ENCODE peak calls at places on chromosomes 6 and 20, in seven cellular contexts. U is small intestine, G is heart left ventricle, A is GM12878, S is PC-3, E is left ventricle myocardium inferior, M is SJSA1. Z is an unnamed sample.

GRCh38 chr20:16215056-16215455 is 358.2 kb downstream of the KIF16B start:
- DNase-seq in G (no peak), U (no peak), S (no peak), A (no peak), E (no peak), M (no peak), Z (no peak)

GRCh38 chr6:74607468-74607867 is 598.4 kb downstream of the COL12A1 start:
- DNase-seq in S (no peak), M (no peak), U (no peak), E (no peak), G (no peak), A (no peak), Z (no peak)

GRCh38 chr6:8170245-8170644 is 67.9 kb upstream of the EEF1E1 start:
- DNase-seq in U (no peak), E (no peak), G (no peak), M (no peak), S (peak; percentile 10), A (no peak), Z (no peak)

GRCh38 chr6:87759491-87760010 is 57.5 kb upstream of the AKIRIN2 start:
- DNase-seq in E (no peak), S (no peak), G (no peak), M (no peak), A (no peak), U (no peak), Z (no peak)

GRCh38 chr20:21504323-21504722 is 9.5 kb downstream of the NKX2-2 start:
- DNase-seq in G (no peak), U (no peak), A (no peak), M (no peak), E (no peak), S (no peak), Z (no peak)

GRCh38 chr6:45984347-45984746 is 31.3 kb downstream of the CLIC5 start:
- DNase-seq in A (no peak), G (no peak), S (no peak), M (no peak), U (no peak), E (no peak), Z (no peak)

GRCh38 chr6:33313105-33313708 is 671 bp downstream of the TAPBP start:
- DNase-seq in U (peak; percentile 47), A (no peak), G (peak; percentile 63), S (no peak), M (no peak), E (peak; percentile 62), Z (peak; percentile 82)

GRCh38 chr6:44667668-44668390 is 280.3 kb downstream of the CDC5L start:
- DNase-seq in A (no peak), M (peak; percentile 87), S (peak; percentile 34), G (no peak), E (no peak), U (peak; percentile 43), Z (no peak)

GRCh38 chr6:11085758-11086435 is 7.7 kb upstream of the SMIM13 start:
- DNase-seq in G (no peak), M (peak; percentile 4), E (no peak), S (no peak), A (no peak), U (no peak), Z (no peak)

GRCh38 chr20:2658414-2659354 is 5.3 kb downstream of the IDH3B start:
- DNase-seq in G (no peak), E (no peak), A (no peak), S (peak; percentile 36), M (no peak), U (no peak), Z (no peak)

GRCh38 chr20:8305449-8305978 is 173.4 kb downstream of the PLCB1 start:
- DNase-seq in E (peak; percentile 15), G (no peak), M (peak; percentile 43), A (peak; percentile 30), U (peak; percentile 79), S (peak; percentile 81), Z (peak; percentile 47)

GRCh38 chr6:64221776-64222175 is 586.2 kb downstream of the PHF3 start:
- DNase-seq in S (no peak), E (no peak), A (no peak), M (no peak), G (no peak), U (no peak), Z (no peak)

GRCh38 chr6:137105375-137105774 is 60.6 kb upstream of the IL20RA start:
- DNase-seq in M (no peak), S (no peak), U (peak; percentile 32), A (no peak), E (no peak), G (no peak), Z (no peak)

GRCh38 chr6:137104926-137105325 is 60.2 kb upstream of the IL20RA start:
- DNase-seq in M (no peak), U (no peak), G (no peak), S (no peak), A (no peak), E (no peak), Z (no peak)

GRCh38 chr6:137107767-137108105 is 63.0 kb upstream of the IL20RA start:
- DNase-seq in E (no peak), A (no peak), S (no peak), M (no peak), U (no peak), G (no peak), Z (no peak)

GRCh38 chr6:137102851-137103492 is 58.2 kb upstream of the IL20RA start:
- DNase-seq in U (no peak), G (no peak), S (no peak), M (no peak), E (no peak), A (peak; percentile 100), Z (no peak)

DNA sequence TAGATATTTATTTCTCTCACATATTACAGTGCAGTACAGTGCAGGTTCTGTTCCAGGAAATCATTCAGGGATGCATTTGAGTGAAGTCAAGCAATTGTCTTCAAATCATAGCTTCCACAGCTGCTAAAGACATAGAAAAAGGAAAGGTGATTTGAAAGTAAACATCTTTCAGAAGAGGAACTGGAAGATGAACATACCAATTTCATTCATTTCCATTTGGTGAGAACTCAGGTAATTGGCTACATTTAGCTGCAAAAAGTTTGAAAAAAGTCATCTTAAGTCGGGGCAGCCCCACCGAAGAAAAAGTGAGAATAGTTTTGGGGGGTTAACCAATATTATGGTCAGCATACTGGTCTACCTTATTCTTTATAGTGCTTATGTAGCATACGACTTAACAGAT is 61.4 kb upstream of the IL20RA start:
- DNase-seq in M (no peak), G (no peak), S (no peak), U (no peak), E (no peak), A (no peak), Z (no peak)
- H3K4me1 ChIP-seq in M (no peaks in the 10 kb centered on the region), G (no peaks in the 10 kb centered on the region), S (no peaks in the 10 kb centered on the region), U (no peaks in the 10 kb centered on the region), E (peaks cover 15% of the 10 kb centered on the region), A (peaks cover 56% of the 10 kb centered on the region), Z (no peaks in the 10 kb centered on the region)

DNA sequence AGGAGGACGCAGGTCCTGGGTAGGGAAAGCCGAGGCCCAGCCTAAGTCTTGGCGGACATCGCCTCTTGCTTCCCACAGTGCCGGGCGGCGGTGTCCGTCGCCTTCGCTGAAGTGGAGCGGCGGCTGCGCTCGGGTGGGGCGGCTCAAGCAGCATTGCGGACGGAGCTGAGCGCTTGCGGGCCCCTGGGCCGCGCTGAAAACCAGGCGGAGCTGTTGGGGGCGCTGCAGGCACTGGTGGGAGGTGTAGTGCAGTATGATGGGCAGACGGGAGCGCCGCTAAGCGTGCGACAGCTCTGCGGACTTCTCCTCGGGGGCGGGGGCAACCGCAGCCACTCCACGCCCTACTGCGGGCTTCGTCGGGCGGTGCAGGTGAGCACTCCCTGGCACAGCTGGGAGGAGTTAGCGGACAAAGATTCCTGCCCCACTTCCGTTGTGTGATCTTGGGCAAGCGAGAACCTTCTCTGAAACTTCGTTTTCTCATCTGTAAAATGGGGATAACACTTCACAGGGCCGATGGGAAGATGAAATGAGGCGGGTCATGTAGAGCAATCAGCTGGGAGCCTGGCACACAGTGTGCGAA is 4.3 kb downstream of the PRSS16 start:
- DNase-seq in E (no peak), M (no peak), G (no peak), U (peak; percentile 95), A (peak; percentile 40), S (peak; percentile 92), Z (peak; percentile 19)
- H3K4me3 ChIP-seq in E (peak overlapping the region; percentile 59), M (no peak overlapping the region), G (peak overlapping the region; percentile 48), U (peak overlapping the region; percentile 42), A (peak overlapping the region; percentile 90), S (peak overlapping the region; percentile 98), Z (peak overlapping the region; percentile 35)

DNA sequence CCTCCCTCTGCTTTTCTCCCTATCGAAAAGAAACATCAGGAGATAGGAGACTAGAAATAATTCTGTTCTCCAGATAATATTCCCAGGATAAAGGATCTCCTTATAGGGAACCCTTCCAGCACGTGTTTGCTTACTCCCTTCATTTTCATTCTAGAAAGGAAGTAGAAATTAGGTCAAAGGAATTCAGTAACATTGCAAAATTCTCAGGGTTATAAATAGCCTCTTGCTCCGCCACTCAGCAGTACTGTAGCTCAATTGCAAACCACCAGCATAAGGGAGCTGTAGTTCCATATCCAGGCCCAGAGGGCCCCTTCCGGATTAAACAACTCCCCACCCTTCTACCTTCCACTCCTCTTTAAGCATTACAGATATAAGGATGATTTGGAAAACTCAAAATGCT is 6.2 kb downstream of the ELMO2 start:
- DNase-seq in M (no peak), A (no peak), S (no peak), E (no peak), U (no peak), G (peak; percentile 26), Z (peak; percentile 26)
- H3K4me1 ChIP-seq in M (peaks cover 17% of the 10 kb centered on the region), A (peaks cover 49% of the 10 kb centered on the region), S (peaks cover 41% of the 10 kb centered on the region), E (peaks cover 93% of the 10 kb centered on the region), U (no peaks in the 10 kb centered on the region), G (peaks cover 61% of the 10 kb centered on the region), Z (peaks cover 20% of the 10 kb centered on the region)

DNA sequence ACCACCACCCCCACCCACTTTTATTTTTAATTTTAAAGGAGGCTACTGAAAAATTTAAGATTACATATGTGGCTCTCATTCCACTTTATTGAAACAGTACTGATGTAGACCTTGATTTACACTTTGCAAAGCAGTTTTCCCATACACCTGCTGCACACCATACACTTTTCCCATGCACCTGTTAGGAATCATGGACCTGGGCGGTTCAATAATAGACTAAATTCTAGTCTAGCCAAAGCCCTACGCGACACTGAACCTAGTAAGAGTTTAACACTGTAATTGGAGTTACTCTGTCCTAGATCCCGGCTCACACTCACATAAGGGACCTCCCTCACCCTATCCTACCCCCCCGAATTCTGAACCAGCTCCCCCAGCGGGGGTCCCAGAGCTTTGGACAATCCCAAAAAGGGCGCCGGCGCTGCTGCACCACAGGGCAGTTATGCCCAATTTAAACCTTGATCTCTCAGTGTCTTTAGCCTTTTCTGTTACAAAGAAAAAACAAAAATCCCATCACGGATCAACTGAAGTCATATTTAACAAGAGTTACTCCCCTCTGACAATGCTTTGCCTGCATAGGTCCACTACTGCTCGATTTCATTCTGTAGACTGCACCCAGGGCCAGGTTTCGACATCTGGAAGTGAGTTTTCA is 2.4 kb upstream of the GCLC start:
- DNase-seq in G (no peak), M (no peak), S (no peak), A (no peak), U (no peak), E (no peak), Z (peak; percentile 55)
- H3K4me3 ChIP-seq in G (peak overlapping the region; percentile 55), M (peak overlapping the region; percentile 43), S (peak overlapping the region; percentile 67), A (peak overlapping the region; percentile 63), U (peak overlapping the region; percentile 38), E (peak overlapping the region; percentile 83), Z (peak overlapping the region; percentile 46)